ENCODE peak calls at places on chromosome X, in nine cellular contexts. A is AG08396; I is HTR-8/SVneo; M is stimulated activated CD4-positive, alpha-beta T cell treated with anti-CD3 and anti-CD28 coated beads, Interleukin-2, amount 100 ng/mL, for 24 hours; J is COR-L47; W is LoVo; U is nucleus accumbens; Y is NCI-H2029 treated with DMSO at 0.1 percent for 48 hours; L is putamen. S is an unnamed sample.

GRCh38 chrX:9416562-9417319 is 48.1 kb upstream of the TBL1X start:
- DNase-seq in A (peak), I (no peak), M (no peak), J (no peak), W (peak), U (no peak), Y (no peak), L (no peak), S (peak)

GRCh38 chrX:153969125-153969903 is 2.3 kb downstream of the HCFC1 start:
- DNase-seq in A (no peak), I (no peak), M (no peak), J (no peak), W (no peak), U (no peak), Y (no peak), L (no peak), S (no peak)

GRCh38 chrX:152642931-152643525 is 5.3 kb downstream of the GABRQ start:
- DNase-seq in A (no peak), I (no peak), M (no peak), J (no peak), W (no peak), U (peak), Y (no peak), L (peak), S (no peak)

GRCh38 chrX:80817002-80817401 is 7.3 kb upstream of the BRWD3 start:
- DNase-seq in A (no peak), I (no peak), M (no peak), J (no peak), W (no peak), U (no peak), Y (no peak), L (no peak), S (peak)

GRCh38 chrX:49876750-49877149 is 2.5 kb upstream of the USP27X start:
- DNase-seq in A (peak), I (no peak), M (no peak), J (peak), W (peak), U (peak), Y (peak), L (peak), S (peak)

GRCh38 chrX:93637591-93637990 is 35.8 kb downstream of the NAP1L3 start:
- DNase-seq in A (no peak), I (no peak), M (no peak), J (no peak), W (no peak), U (no peak), Y (no peak), L (no peak), S (no peak)

GRCh38 chrX:14496674-14497073 is 32.7 kb upstream of the GLRA2 start:
- DNase-seq in A (peak), I (no peak), M (no peak), J (no peak), W (no peak), U (no peak), Y (no peak), L (no peak), S (peak)

GRCh38 chrX:16603822-16604221 is 46.1 kb upstream of the S100G start:
- DNase-seq in A (no peak), I (no peak), M (no peak), J (no peak), W (peak), U (no peak), Y (no peak), L (no peak), S (peak)

GRCh38 chrX:323721-324628 is 5.4 kb upstream of the GTPBP6 start:
- DNase-seq in A (no peak), I (no peak), M (peak), J (no peak), W (peak), U (no peak), Y (no peak), L (no peak), S (peak)

GRCh38 chrX:119488749-119489148 is 20.5 kb downstream of the SLC25A5 start:
- DNase-seq in A (peak), I (peak), M (peak), J (peak), W (peak), U (no peak), Y (peak), L (no peak), S (peak)

GRCh38 chrX:50920132-50920531 is 9.6 kb downstream of the BMP15 start:
- DNase-seq in A (no peak), I (no peak), M (no peak), J (no peak), W (no peak), U (no peak), Y (no peak), L (peak), S (peak)

GRCh38 chrX:12994321-12994720 is 19.4 kb downstream of the TMSB4X start:
- DNase-seq in A (no peak), I (no peak), M (no peak), J (no peak), W (no peak), U (no peak), Y (no peak), L (no peak), S (no peak)

GRCh38 chrX:34873500-34874225 is 68.9 kb upstream of the FAM47B start:
- DNase-seq in A (no peak), I (no peak), M (no peak), J (no peak), W (no peak), U (no peak), Y (no peak), L (no peak), S (no peak)

GRCh38 chrX:72027024-72027913 is 104.4 kb downstream of the RTL5 start:
- DNase-seq in A (no peak), I (no peak), M (no peak), J (no peak), W (no peak), U (no peak), Y (no peak), L (no peak), S (no peak)

GRCh38 chrX:144327515-144327914 is 443.6 kb downstream of the UBE2NL start:
- DNase-seq in A (no peak), I (no peak), M (no peak), J (no peak), W (no peak), U (no peak), Y (no peak), L (no peak), S (no peak)

GRCh38 chrX:24151513-24151912 is 2.0 kb downstream of the ZFX start:
- DNase-seq in A (no peak), I (no peak), M (no peak), J (no peak), W (no peak), U (no peak), Y (no peak), L (no peak), S (no peak)

GRCh38 chrX:100413231-100413630 is 3.2 kb upstream of the PCDH19 start:
- DNase-seq in A (peak), I (peak), M (no peak), J (peak), W (peak), U (peak), Y (peak), L (peak), S (peak)

GRCh38 chrX:67544871-67545771 is 1.3 kb downstream of the AR start:
- DNase-seq in A (peak), I (no peak), M (no peak), J (no peak), W (no peak), U (no peak), Y (no peak), L (no peak), S (peak)

GRCh38 chrX:46589977-46590723 is 16.6 kb downstream of the CHST7 start:
- DNase-seq in A (no peak), I (no peak), M (no peak), J (no peak), W (no peak), U (no peak), Y (no peak), L (no peak), S (peak)